ENCODE peak calls at places on chromosomes 7 and 10, in ten cellular contexts. P is stimulated activated CD8-positive, alpha-beta memory T cell treated with anti-CD3 and anti-CD28 coated beads, Interleukin-7, amount 100 ng/mL, for 24 hours; E is activated CD4-positive, CD25-positive, alpha-beta regulatory T cell; S is left ventricle myocardium inferior; G is DND-41; Q is hepatocyte; T is amniotic epithelial cell; J is activated CD8-positive, alpha-beta T cell treated with anti-CD3 and anti-CD28 coated beads, Interleukin-2, amount 10 ng/mL, durations not matched to agents 7 days and 5 days; O is astrocyte of the spinal cord; N is posterior cingulate gyrus. Y is an unnamed sample.

GRCh38 chr10:11578802-11579255 is 32.6 kb downstream of the USP6NL start:
- DNase-seq in G (no peak), P (peak; percentile 11), N (no peak), O (no peak), S (no peak), J (no peak), T (no peak), E (no peak), Q (no peak), Y (no peak)

GRCh38 chr10:84156768-84157167 is 16.8 kb upstream of the GPR15LG start:
- DNase-seq in T (peak; percentile 43), N (no peak), E (no peak), P (peak; percentile 12), J (peak; percentile 75), O (no peak), G (peak; percentile 14), Q (no peak), S (no peak), Y (peak; percentile 29)

GRCh38 chr7:80392229-80393169 is 119.4 kb downstream of the GNAT3 start:
- DNase-seq in N (peak; percentile 18), O (peak; percentile 66), S (no peak), P (no peak), T (peak; percentile 58), Q (peak; percentile 50), E (no peak), G (no peak), J (no peak), Y (peak; percentile 75)

GRCh38 chr7:81308643-81309354 is 389.9 kb upstream of the SEMA3C start:
- DNase-seq in P (no peak), N (no peak), T (no peak), S (no peak), E (no peak), G (no peak), J (no peak), Q (no peak), O (no peak), Y (no peak)

GRCh38 chr7:18459439-18459838 is 36.1 kb upstream of the HDAC9 start:
- DNase-seq in G (no peak), O (no peak), P (no peak), E (no peak), Q (no peak), T (no peak), J (no peak), N (no peak), S (no peak), Y (no peak)

GRCh38 chr10:80277567-80278250 is 11.7 kb downstream of the MAT1A start:
- DNase-seq in G (no peak), T (no peak), S (no peak), O (no peak), N (no peak), J (peak; percentile 15), Q (peak; percentile 18), P (no peak), E (no peak), Y (no peak)

GRCh38 chr7:74604326-74605020 is 53.0 kb upstream of the GTF2I start:
- DNase-seq in O (no peak), J (no peak), N (no peak), S (peak; percentile 36), E (no peak), P (no peak), T (no peak), Q (no peak), G (no peak), Y (no peak)

GRCh38 chr7:103880201-103880600 is 109.3 kb downstream of the RELN start:
- DNase-seq in S (no peak), T (no peak), E (no peak), N (no peak), G (no peak), P (no peak), O (no peak), J (no peak), Q (no peak), Y (no peak)

GRCh38 chr10:92826504-92826903 is 21.8 kb upstream of the EXOC6 start:
- DNase-seq in N (no peak), J (no peak), G (no peak), E (no peak), Q (no peak), O (no peak), T (no peak), P (no peak), S (no peak), Y (no peak)

GRCh38 chr10:12393831-12394230 is 44.5 kb downstream of the CAMK1D start:
- DNase-seq in S (no peak), Q (no peak), E (no peak), G (no peak), O (no peak), P (no peak), T (no peak), J (no peak), N (no peak), Y (no peak)

GRCh38 chr7:13179011-13179574 is 491.7 kb downstream of the ARL4A start:
- DNase-seq in S (no peak), J (no peak), G (no peak), O (peak; percentile 23), P (no peak), N (no peak), T (no peak), E (no peak), Q (no peak), Y (no peak)

GRCh38 chr10:94003496-94003895 is 9.8 kb downstream of the PLCE1 start:
- DNase-seq in E (no peak), T (no peak), Q (no peak), O (no peak), N (no peak), P (no peak), G (no peak), S (no peak), J (no peak), Y (no peak)

GRCh38 chr10:119817991-119818888 is 54.4 kb downstream of the MCMBP start:
- DNase-seq in Q (peak; percentile 91), J (no peak), G (no peak), S (peak; percentile 52), N (peak; percentile 61), T (peak; percentile 57), O (peak; percentile 62), P (no peak), E (no peak), Y (peak; percentile 44)

GRCh38 chr10:113187066-113187777 is 237.2 kb downstream of the TCF7L2 start:
- DNase-seq in N (peak; percentile 46), P (no peak), J (no peak), O (peak; percentile 33), G (no peak), T (peak; percentile 25), S (peak; percentile 75), E (no peak), Q (peak; percentile 60), Y (peak; percentile 52)

GRCh38 chr7:30526163-30526562 is 21.5 kb upstream of the GGCT start:
- DNase-seq in S (no peak), N (no peak), J (no peak), P (no peak), E (no peak), Q (no peak), T (no peak), O (no peak), G (no peak), Y (no peak)

GRCh38 chr10:112080284-112080683 is 103.3 kb downstream of the GPAM start:
- DNase-seq in T (no peak), S (no peak), O (no peak), J (no peak), E (no peak), N (no peak), P (no peak), Q (no peak), G (no peak), Y (no peak)

GRCh38 chr10:110392860-110393732 is 88.4 kb upstream of the SMNDC1 start:
- DNase-seq in Q (peak; percentile 73), J (no peak), P (no peak), S (no peak), N (no peak), O (no peak), E (no peak), G (no peak), T (peak; percentile 92), Y (no peak)

GRCh38 chr10:24750695-24751094 is 27.0 kb upstream of the ARHGAP21 start:
- DNase-seq in P (no peak), G (no peak), S (no peak), T (no peak), E (no peak), N (no peak), O (no peak), Q (no peak), J (no peak), Y (no peak)

GRCh38 chr10:10629512-10629911 is 388.2 kb upstream of the CELF2 start:
- DNase-seq in J (no peak), N (no peak), P (no peak), O (no peak), Q (no peak), T (no peak), G (no peak), E (no peak), S (no peak), Y (no peak)

GRCh38 chr7:30707391-30708351 is 25.4 kb upstream of the CRHR2 start:
- DNase-seq in J (no peak), S (peak; percentile 73), P (no peak), N (no peak), Q (no peak), G (no peak), T (no peak), E (no peak), O (no peak), Y (no peak)

GRCh38 chr10:92845926-92846325 is 2.4 kb upstream of the EXOC6 start:
- DNase-seq in P (no peak), E (no peak), S (no peak), N (no peak), J (no peak), Q (no peak), O (no peak), T (no peak), G (no peak), Y (peak; percentile 29)

GRCh38 chr10:13560597-13560996 is 26.2 kb upstream of the PRPF18 start:
- DNase-seq in J (no peak), N (no peak), E (no peak), P (no peak), Q (no peak), S (no peak), G (no peak), T (no peak), O (peak; percentile 68), Y (no peak)

GRCh38 chr7:28151965-28152364 is 28.6 kb downstream of the JAZF1 start:
- DNase-seq in S (no peak), E (no peak), O (peak; percentile 66), Q (no peak), G (no peak), T (peak; percentile 51), J (no peak), P (no peak), N (no peak), Y (no peak)

GRCh38 chr10:53166325-53166724 is 393.7 kb upstream of the MBL2 start:
- DNase-seq in T (no peak), S (no peak), E (no peak), P (no peak), Q (no peak), N (no peak), G (no peak), O (no peak), J (no peak), Y (no peak)

Y was measured in pons.